ENCODE peak calls at places on chromosome 9, in eight cellular contexts. D is AG04450, G is BJ, S is left lung, U is neural crest cell, R is psoas muscle, P is fibroblast of mammary gland, V is HFFc6. L is an unnamed sample.

GRCh38 chr9:136686794-136687711 is at the start of gene AGPAT2:
- DNase-seq in P (no peak), D (no peak), U (peak), V (peak), S (peak), R (peak), G (no peak), L (peak)

GRCh38 chr9:111598730-111599091 is 736 bp downstream of the PTGR1 start:
- DNase-seq in G (no peak), V (peak), D (no peak), S (peak), P (peak), R (peak), U (no peak), L (peak)

GRCh38 chr9:35306281-35306680 is 144.5 kb downstream of the UNC13B start:
- DNase-seq in R (no peak), G (no peak), S (no peak), P (peak), U (no peak), V (peak), D (no peak), L (no peak)

GRCh38 chr9:27791311-27791710 is 218.0 kb upstream of the C9orf72 start:
- DNase-seq in U (no peak), D (no peak), S (no peak), G (no peak), R (no peak), V (no peak), P (no peak), L (no peak)

GRCh38 chr9:92100237-92100911 is 14.8 kb downstream of the SPTLC1 start:
- DNase-seq in V (peak), R (no peak), G (peak), D (peak), U (no peak), P (peak), S (no peak), L (no peak)

GRCh38 chr9:69097053-69097452 is 61.5 kb downstream of the FXN start:
- DNase-seq in U (no peak), V (peak), R (no peak), P (peak), G (no peak), D (no peak), S (no peak), L (no peak)

GRCh38 chr9:123507992-123508391 is 152.0 kb downstream of the CRB2 start:
- DNase-seq in S (no peak), V (no peak), U (no peak), G (no peak), D (no peak), P (peak), R (no peak), L (no peak)

GRCh38 chr9:123928471-123929176 is 1.3 kb downstream of the DENND1A start:
- DNase-seq in U (no peak), P (peak), G (peak), D (no peak), S (no peak), V (peak), R (no peak), L (no peak)

GRCh38 chr9:112002847-112003457 is 106.3 kb downstream of the UGCG start:
- DNase-seq in G (no peak), D (peak), V (no peak), S (no peak), R (no peak), P (peak), U (no peak), L (no peak)

GRCh38 chr9:37464426-37465248 is 613 bp downstream of the ZBTB5 start:
- DNase-seq in S (peak), D (no peak), V (peak), R (peak), U (no peak), P (peak), G (peak), L (peak)

GRCh38 chr9:74645007-74645639 is 148.0 kb downstream of the RORB start:
- DNase-seq in S (no peak), U (peak), D (no peak), V (peak), G (no peak), R (no peak), P (peak), L (no peak)

GRCh38 chr9:126861707-126862460 is 1.4 kb downstream of the ZBTB34 start:
- DNase-seq in V (no peak), R (no peak), D (no peak), S (no peak), G (no peak), U (no peak), P (peak), L (no peak)

GRCh38 chr9:28868224-28868623 is 1294.9 kb upstream of the C9orf72 start:
- DNase-seq in R (no peak), D (no peak), S (no peak), V (no peak), U (no peak), G (no peak), P (no peak), L (no peak)

GRCh38 chr9:120931278-120932085 is 4.9 kb upstream of the TRAF1 start:
- DNase-seq in R (no peak), U (no peak), V (peak), S (no peak), P (peak), D (no peak), G (no peak), L (peak)

GRCh38 chr9:17402309-17402708 is 176.6 kb upstream of the SH3GL2 start:
- DNase-seq in G (no peak), D (no peak), S (no peak), P (peak), R (no peak), V (no peak), U (no peak), L (no peak)

GRCh38 chr9:77471572-77471971 is 176.6 kb downstream of the GNA14 start:
- DNase-seq in V (no peak), G (no peak), P (no peak), D (no peak), S (no peak), U (no peak), R (no peak), L (no peak)

GRCh38 chr9:110877376-110877775 is 160.9 kb downstream of the LPAR1 start:
- DNase-seq in G (no peak), U (no peak), S (no peak), V (no peak), P (no peak), R (no peak), D (no peak), L (no peak)

GRCh38 chr9:83313771-83314170 is 224.4 kb downstream of the FRMD3 start:
- DNase-seq in D (no peak), R (no peak), S (no peak), U (no peak), G (no peak), P (no peak), V (no peak), L (no peak)

GRCh38 chr9:91949293-91949945 is 609 bp downstream of the ROR2 start:
- DNase-seq in R (no peak), D (no peak), V (no peak), S (no peak), G (no peak), U (peak), P (no peak), L (no peak)

GRCh38 chr9:122444366-122444765 is 33.4 kb downstream of the OR1J1 start:
- DNase-seq in V (peak), G (peak), U (no peak), S (no peak), D (peak), R (no peak), P (peak), L (no peak)

GRCh38 chr9:72363908-72364678 is 915 bp downstream of the ZFAND5 start:
- DNase-seq in D (no peak), P (peak), S (peak), U (peak), G (no peak), R (peak), V (no peak), L (peak)

GRCh38 chr9:135992486-135993408 is 31.6 kb upstream of the UBAC1 start:
- DNase-seq in V (peak), U (peak), D (peak), P (peak), R (peak), S (peak), G (peak), L (peak)

GRCh38 chr9:90658783-90659182 is 16.2 kb upstream of the DIRAS2 start:
- DNase-seq in R (no peak), D (no peak), V (no peak), S (no peak), U (no peak), G (no peak), P (no peak), L (no peak)

GRCh38 chr9:10080012-10080411 is 532.8 kb downstream of the PTPRD start:
- DNase-seq in R (no peak), U (no peak), D (no peak), G (no peak), V (no peak), P (no peak), S (no peak), L (no peak)

GRCh38 chr9:107020040-107020530 is 157.1 kb downstream of the ZNF462 start:
- DNase-seq in V (peak), U (no peak), P (peak), S (peak), G (peak), D (peak), R (no peak), L (no peak)

GRCh38 chr9:27569406-27569805 is 3.9 kb downstream of the C9orf72 start:
- DNase-seq in G (no peak), U (no peak), R (no peak), D (no peak), P (no peak), V (no peak), S (no peak), L (no peak)

GRCh38 chr9:114202849-114203248 is 47.5 kb downstream of the COL27A1 start:
- DNase-seq in R (no peak), S (no peak), V (no peak), U (no peak), G (no peak), P (peak), D (no peak), L (no peak)

GRCh38 chr9:116589392-116590354 is 97.4 kb upstream of the TRIM32 start:
- DNase-seq in G (no peak), U (no peak), P (peak), R (no peak), S (no peak), D (no peak), V (peak), L (no peak)

GRCh38 chr9:4984171-4984570 is 901 bp upstream of the JAK2 start:
- DNase-seq in U (no peak), R (no peak), G (no peak), V (peak), D (no peak), P (no peak), S (no peak), L (no peak)

GRCh38 chr9:134198771-134199170 is 34.4 kb upstream of the RNU6ATAC start:
- DNase-seq in P (no peak), S (no peak), G (no peak), V (no peak), U (no peak), R (no peak), D (no peak), L (no peak)

GRCh38 chr9:98227883-98228282 is 27.6 kb downstream of the TBC1D2 start:
- DNase-seq in U (no peak), G (no peak), V (no peak), P (no peak), S (no peak), R (no peak), D (no peak), L (no peak)

GRCh38 chr9:109440797-109441287 is 57.3 kb downstream of the PTPN3 start:
- DNase-seq in G (peak), U (peak), R (no peak), V (peak), D (peak), P (peak), S (no peak), L (no peak)

GRCh38 chr9:72816666-72817065 is 136.2 kb downstream of the ALDH1A1 start:
- DNase-seq in R (no peak), S (no peak), U (no peak), G (no peak), D (no peak), V (no peak), P (no peak), L (no peak)

GRCh38 chr9:4382722-4383317 is 83.0 kb upstream of the GLIS3 start:
- DNase-seq in G (no peak), P (peak), V (peak), D (no peak), U (peak), S (no peak), R (no peak), L (no peak)

GRCh38 chr9:112789493-112789892 is 38.9 kb downstream of the SNX30 start:
- DNase-seq in U (no peak), R (no peak), S (no peak), G (peak), P (peak), V (peak), D (no peak), L (no peak)

GRCh38 chr9:116697887-116698286 is 10.8 kb downstream of the TRIM32 start:
- DNase-seq in P (no peak), G (no peak), R (peak), V (no peak), S (no peak), U (no peak), D (no peak), L (no peak)

DNA sequence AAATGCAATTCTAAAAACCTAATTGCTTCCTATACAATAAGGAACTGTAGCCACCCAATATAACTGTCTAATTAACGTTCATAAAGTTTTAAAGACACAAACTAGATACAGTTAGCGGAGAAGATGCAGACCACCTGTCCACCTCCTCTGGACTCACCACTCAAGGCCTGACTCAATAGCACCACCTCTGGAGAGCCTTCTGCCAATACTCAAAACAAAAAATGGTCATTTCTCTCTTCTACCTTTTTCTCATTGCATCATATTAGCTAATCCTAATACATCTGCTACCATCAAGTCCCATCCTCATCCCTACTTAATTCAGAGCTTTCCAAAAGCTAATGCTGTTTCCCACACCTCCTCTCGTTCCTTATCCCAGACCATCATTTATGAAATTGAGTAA is 159.9 kb downstream of the MLLT3 start:
- DNase-seq in P (no peak), G (no peak), S (no peak), R (no peak), D (no peak), U (no peak), V (no peak), L (no peak)
- TF ChIP-seq CTCF in P (peak), G (no peak), S (no peak), R (no peak), D (no peak), U (no peak), V (peak), L (no peak)

DNA sequence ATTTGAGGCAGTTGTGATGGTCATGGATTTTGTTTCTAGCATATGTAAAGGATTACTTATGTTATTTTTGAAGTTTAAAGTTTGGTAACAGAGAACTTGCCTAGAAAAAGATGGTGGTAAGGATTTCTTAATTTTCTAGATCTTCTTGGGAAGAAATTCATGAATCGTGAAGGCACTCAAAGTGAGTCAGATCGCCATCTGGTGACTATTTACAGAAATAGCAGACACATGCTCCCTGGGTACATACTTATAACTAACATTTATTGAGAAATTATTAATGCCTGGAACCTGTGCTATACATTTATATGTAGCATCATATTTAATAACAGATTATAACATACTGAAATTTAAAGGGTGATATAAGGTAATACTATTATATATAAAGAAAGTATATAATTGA is 299.7 kb downstream of the IZUMO3 start:
- DNase-seq in P (peak), S (no peak), U (no peak), D (no peak), G (no peak), R (no peak), V (peak), L (no peak)
- TF ChIP-seq CTCF in P (peak), S (no peak), U (peak), D (peak), G (peak), R (no peak), V (peak), L (no peak)

GRCh38 chr9:87107072-87107471 is 159.8 kb upstream of the GAS1 start:
- DNase-seq in S (no peak), R (no peak), V (no peak), D (no peak), U (no peak), P (peak), G (no peak), L (no peak)
- TF ChIP-seq CTCF in S (no peak), R (peak), V (peak), D (no peak), U (no peak), P (peak), G (peak), L (no peak)

DNA sequence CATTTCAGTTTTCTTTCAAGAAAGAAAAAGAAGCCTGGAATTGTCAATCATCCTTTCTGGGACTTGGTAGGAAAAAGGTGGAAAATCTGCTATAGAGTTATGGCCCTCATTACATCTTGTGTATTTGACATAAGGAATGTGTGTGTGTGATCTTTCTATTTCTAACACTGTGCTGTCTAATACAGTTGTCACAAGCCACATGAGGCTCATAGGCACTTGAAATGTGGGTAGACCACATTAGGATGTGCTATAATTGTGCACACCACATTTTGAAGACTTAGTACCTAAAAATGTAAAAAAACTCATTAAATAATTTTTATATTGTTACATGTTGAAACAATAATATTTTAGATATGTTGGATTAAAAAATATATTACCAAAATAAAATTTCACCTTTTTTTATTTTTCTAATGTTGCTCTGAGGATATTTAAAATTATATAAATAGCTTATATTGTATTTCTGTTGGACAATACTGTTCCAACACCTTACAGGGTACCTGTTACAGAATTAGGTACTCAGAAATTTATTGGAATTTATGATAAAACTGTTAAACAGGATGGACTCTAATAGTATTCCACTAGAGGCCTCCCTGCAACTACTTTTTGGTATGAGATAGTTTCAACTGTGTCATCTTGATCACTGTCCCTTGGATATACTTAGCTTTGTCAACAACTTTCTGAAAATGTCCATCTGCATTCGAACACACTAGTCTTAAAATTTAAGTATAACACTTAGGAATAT is 18.4 kb downstream of the MSANTD3 start:
- DNase-seq in G (no peak), P (no peak), R (no peak), U (no peak), V (no peak), S (no peak), D (no peak), L (no peak)
- TF ChIP-seq CTCF in G (no peak), P (no peak), R (peak), U (no peak), V (no peak), S (no peak), D (no peak), L (no peak)

DNA sequence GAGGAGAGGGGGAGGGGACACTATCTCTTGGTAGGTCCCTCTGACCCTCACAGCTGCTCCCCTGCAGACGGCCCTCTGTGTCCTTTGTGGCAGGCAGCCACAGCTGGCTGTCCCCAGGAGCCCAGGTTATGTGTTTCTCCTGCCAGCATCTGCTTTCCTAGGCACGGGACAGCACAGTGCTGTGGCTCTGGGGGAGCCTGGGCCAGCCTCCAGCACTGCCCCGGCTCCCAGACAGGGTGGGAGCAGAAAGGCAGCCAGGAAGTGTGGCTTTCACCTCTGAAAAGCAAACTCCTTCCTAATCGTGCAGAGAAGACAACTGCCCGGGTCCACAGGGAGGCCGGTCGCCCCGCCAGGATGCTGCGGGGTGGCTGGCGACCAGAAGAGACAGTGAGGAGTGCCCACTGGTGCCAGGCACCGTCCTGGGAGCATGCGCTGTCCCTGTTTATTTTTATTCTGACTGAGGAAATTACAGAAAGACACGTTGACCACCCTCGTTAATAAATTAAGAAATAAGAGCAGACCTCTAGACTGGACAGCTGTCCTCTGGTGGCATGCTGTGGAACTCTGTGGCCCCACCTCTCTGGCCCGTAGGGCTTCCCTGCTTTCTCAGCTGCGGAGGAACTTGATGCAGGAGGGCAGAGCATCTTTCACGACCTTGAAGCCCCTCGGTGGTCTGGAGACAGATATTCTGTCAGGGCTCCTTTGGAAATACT is 240.3 kb downstream of the FANCC start:
- DNase-seq in G (no peak), S (no peak), D (no peak), U (no peak), P (no peak), V (no peak), R (no peak), L (no peak)
- TF ChIP-seq CTCF in G (no peak), S (no peak), D (peak), U (no peak), P (no peak), V (no peak), R (no peak), L (no peak)

DNA sequence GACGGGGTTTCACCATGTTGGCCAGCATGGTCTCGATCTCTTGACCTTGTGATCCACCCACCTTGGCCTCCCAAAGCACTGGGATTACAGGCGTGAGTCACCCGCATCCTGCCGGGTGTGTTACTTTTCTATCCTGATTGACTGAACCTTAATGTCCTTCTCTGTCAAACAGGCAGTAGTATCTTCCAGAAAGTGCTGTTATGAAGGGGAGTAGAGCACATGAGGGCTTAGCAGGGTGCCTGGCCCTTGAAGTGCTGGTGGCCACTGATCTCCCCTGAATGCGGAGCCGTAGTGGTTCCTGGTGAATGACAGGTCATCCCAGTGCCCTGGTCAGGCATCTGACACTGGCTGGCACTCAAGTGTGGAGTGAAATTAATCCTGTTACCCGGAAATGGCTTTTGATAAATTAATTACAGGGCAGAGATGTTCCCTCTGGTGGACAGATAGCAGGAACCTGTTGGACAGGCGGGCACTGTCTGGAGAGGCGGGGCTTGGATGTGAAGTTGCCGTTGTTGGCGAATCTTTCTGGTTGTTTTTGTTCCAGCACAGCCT is 28.4 kb downstream of the PRRC2B start:
- DNase-seq in V (peak), S (no peak), G (no peak), P (no peak), R (peak), U (no peak), D (no peak), L (no peak)
- TF ChIP-seq CTCF in V (peak), S (no peak), G (no peak), P (peak), R (peak), U (no peak), D (no peak), L (no peak)